ENCODE peak calls at places on chromosomes 4 and X, in eight cellular contexts. R, U, D, B, J, H, W and E are unnamed samples.
A peak's percentile ranks its signal among the peaks of the same experiment; 100 is the strongest.

GRCh38 chr4:16897991-16898827 is at the start of gene LDB2:
- DNase-seq in R (no peak), U (peak; percentile 67), D (no peak), B (peak; percentile 88), J (peak; percentile 88), H (no peak), W (no peak), E (peak; percentile 76)

GRCh38 chrX:65537229-65537628 is 2.6 kb upstream of the LAS1L start:
- DNase-seq in R (no peak), U (no peak), D (no peak), B (no peak), J (no peak), H (no peak), W (no peak), E (no peak)

GRCh38 chr4:40311811-40312346 is 23.3 kb upstream of the CHRNA9 start:
- DNase-seq in R (no peak), U (no peak), D (peak; percentile 90), B (peak; percentile 92), J (no peak), H (no peak), W (no peak), E (no peak)

GRCh38 chr4:18020145-18020670 is 1.3 kb downstream of the LCORL start:
- DNase-seq in R (no peak), U (no peak), D (peak; percentile 34), B (peak; percentile 27), J (peak; percentile 12), H (no peak), W (no peak), E (peak; percentile 25)

GRCh38 chr4:39970559-39971270 is 7.0 kb downstream of the PDS5A start:
- DNase-seq in R (no peak), U (no peak), D (peak; percentile 87), B (no peak), J (no peak), H (no peak), W (no peak), E (peak; percentile 51)

GRCh38 chrX:9678215-9678980 is 87.2 kb downstream of the GPR143 start:
- DNase-seq in R (no peak), U (no peak), D (no peak), B (no peak), J (peak; percentile 63), H (no peak), W (no peak), E (no peak)

GRCh38 chr4:139619644-139620043 is 46.0 kb upstream of the MGST2 start:
- DNase-seq in R (no peak), U (no peak), D (peak; percentile 37), B (no peak), J (no peak), H (no peak), W (no peak), E (no peak)

GRCh38 chr4:95092762-95093161 is 335.0 kb downstream of the BMPR1B start:
- DNase-seq in R (no peak), U (no peak), D (peak; percentile 2), B (peak; percentile 42), J (no peak), H (no peak), W (no peak), E (no peak)

GRCh38 chr4:156255608-156256007 is 301.9 kb upstream of the CTSO start:
- DNase-seq in R (no peak), U (no peak), D (no peak), B (no peak), J (no peak), H (no peak), W (no peak), E (no peak)

GRCh38 chr4:112348488-112349158 is 51.5 kb downstream of the ALPK1 start:
- DNase-seq in R (peak; percentile 17), U (peak; percentile 73), D (peak; percentile 67), B (peak; percentile 12), J (peak; percentile 84), H (peak; percentile 93), W (no peak), E (peak; percentile 72)

GRCh38 chrX:145041486-145041885 is 205.8 kb upstream of the SPANXN1 start:
- DNase-seq in R (no peak), U (no peak), D (no peak), B (no peak), J (no peak), H (no peak), W (no peak), E (no peak)

GRCh38 chr4:24644983-24645764 is 60.8 kb upstream of the DHX15 start:
- DNase-seq in R (no peak), U (no peak), D (no peak), B (no peak), J (peak; percentile 45), H (no peak), W (no peak), E (no peak)

GRCh38 chrX:19776753-19777152 is 110.6 kb downstream of the SH3KBP1 start:
- DNase-seq in R (no peak), U (no peak), D (no peak), B (no peak), J (no peak), H (no peak), W (no peak), E (no peak)

GRCh38 chr4:76470064-76470463 is 35.0 kb downstream of the SHROOM3 start:
- DNase-seq in R (no peak), U (no peak), D (no peak), B (no peak), J (no peak), H (no peak), W (no peak), E (no peak)

GRCh38 chr4:17206829-17207773 is 304.8 kb downstream of the QDPR start:
- DNase-seq in R (no peak), U (peak; percentile 23), D (no peak), B (no peak), J (no peak), H (no peak), W (no peak), E (no peak)

GRCh38 chr4:19725130-19725529 is 526.6 kb upstream of the SLIT2 start:
- DNase-seq in R (no peak), U (no peak), D (no peak), B (peak; percentile 44), J (peak; percentile 12), H (no peak), W (no peak), E (no peak)

GRCh38 chrX:6849711-6850415 is 297.6 kb upstream of the STS start:
- DNase-seq in R (no peak), U (no peak), D (no peak), B (no peak), J (peak; percentile 2), H (no peak), W (no peak), E (no peak)

GRCh38 chrX:95996294-95996693 is 688.3 kb upstream of the DIAPH2 start:
- DNase-seq in R (no peak), U (no peak), D (no peak), B (no peak), J (no peak), H (no peak), W (no peak), E (no peak)

DNA sequence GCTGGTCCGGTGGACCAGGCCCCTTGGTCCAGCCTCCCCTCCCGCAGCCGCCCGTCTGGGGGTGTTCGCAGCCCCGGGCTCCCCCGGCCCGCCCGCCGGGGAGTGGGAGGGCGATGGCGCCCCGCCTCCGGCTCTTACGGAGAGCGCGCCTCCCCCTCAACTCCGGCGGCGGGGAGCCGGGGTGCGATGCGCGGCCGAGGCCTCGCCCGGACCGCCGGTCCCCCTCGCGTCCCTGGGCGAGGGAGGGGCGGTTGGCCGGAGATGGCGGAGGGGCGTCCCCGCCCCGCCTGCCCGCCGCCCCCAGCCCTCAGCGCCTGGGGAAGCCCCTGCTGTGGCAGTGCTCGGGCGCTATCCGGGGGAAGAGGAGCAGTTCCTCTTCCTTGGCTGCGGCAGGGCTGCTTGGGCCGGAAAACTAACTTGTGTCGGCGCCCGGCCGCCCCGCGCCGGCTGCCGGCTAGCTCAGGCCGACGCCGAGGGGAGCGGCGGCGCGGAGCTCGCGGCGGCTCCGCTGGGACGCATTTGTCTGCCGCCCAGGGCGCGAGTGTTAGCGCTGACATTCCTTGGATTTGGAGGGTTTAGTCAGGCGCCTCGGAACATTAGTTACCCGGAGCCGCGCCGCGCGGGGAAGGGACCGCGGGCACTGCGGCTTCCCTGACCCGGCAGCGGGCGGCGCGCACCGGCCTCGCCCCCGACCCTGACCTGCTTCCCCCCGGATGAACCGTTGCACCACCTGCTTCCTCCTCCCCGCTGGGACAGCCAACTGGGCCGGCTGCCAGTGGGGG is 1.0 kb downstream of the GALNT7 start:
- DNase-seq in R (peak; percentile 34), U (peak; percentile 71), D (peak; percentile 74), B (peak; percentile 76), J (peak; percentile 62), H (peak; percentile 91), W (no peak), E (peak; percentile 73)
- TF ChIP-seq POLR2A in R (no peak), U (peak; percentile 46), D (no peak), B (peak; percentile 22), J (no peak), H (no peak), W (peak; percentile 71), E (no peak)

DNA sequence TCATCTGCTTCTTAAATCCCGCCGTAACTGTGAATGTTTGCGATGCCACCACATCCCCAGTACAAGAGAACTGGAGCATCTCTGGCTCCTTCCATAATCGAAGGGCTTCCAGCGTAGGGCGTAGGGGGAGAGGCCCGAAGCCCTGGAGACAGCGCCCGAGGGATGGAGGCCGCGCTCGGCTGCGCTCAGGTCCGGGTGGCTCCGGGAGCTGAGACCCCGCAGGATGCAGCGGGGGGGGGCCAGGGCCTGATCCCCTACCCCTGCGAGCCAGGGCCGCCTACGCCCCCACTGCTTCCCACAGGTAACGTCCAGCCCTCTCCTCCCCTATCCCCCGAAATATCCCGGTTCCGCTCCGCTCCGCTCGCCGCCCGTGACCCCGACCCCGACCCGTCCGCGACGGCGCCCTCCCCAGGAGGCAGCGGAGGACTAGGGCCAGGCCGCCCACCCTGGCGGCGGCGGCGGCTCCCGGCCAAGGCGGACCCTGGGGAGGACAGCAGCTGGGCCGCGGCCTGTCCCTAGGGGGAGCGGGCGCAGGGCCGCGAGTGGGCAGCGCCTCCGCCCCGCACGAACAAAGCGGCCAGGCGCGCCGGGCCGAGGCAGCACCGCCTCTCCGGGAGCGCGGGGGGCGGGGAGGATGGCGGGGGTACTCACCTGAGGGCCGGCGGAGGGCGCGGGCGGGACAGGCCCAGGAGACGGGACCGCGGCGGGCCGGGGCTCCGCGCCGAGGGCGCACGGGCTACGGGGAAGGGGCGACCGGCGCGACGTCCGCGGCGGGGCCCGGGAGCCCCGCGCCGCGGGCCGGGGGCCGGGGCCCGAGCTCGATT is 720 bp downstream of the WDFY3 start:
- DNase-seq in R (peak; percentile 27), U (peak; percentile 46), D (peak; percentile 37), B (peak; percentile 53), J (peak; percentile 17), H (no peak), W (no peak), E (peak; percentile 50)
- TF ChIP-seq CTCF in R (no peak), U (no peak), D (no peak), B (peak; percentile 19), J (peak; percentile 20), H (no peak), W (no peak), E (peak; percentile 13)

DNA sequence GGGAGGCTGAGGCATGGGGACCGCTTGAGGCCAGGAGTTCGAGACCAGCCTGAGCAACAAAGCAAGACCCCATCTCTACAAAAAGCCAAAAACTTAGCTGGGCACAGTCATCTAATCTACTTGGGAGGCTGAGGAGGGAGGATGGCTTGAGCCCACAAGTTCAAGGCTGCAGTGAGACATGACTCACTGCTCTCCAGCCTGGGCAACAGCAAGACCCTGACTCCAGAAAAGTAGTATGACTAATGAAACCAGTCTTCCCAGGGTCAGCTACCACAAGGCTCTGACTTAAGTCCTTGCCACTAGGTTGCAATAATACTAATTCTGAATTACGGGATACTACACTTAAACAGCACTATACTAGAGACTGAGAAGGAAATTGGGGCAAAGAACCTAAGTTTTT is 33.1 kb downstream of the ERVMER34-1 start:
- DNase-seq in R (no peak), U (no peak), D (peak; percentile 52), B (peak; percentile 13), J (peak; percentile 49), H (no peak), W (no peak), E (no peak)
- TF ChIP-seq POLR2A in R (no peak), U (no peak), D (peak; percentile 49), B (peak; percentile 47), J (no peak), H (no peak), W (no peak), E (no peak)

GRCh38 chr4:119087121-119087520 is 48.5 kb upstream of the MYOZ2 start:
- DNase-seq in R (no peak), U (no peak), D (no peak), B (peak; percentile 53), J (no peak), H (no peak), W (no peak), E (no peak)
- TF ChIP-seq CTCF in R (peak; percentile 41), U (peak; percentile 13), D (no peak), B (peak; percentile 14), J (peak; percentile 25), H (peak; percentile 21), W (no peak), E (no peak)